ENCODE peak calls at places on chromosomes 7 and 10, in ten cellular contexts. One of them, this sample, is unnamed.

GRCh38 chr7:48108959-48109847 is 20.1 kb downstream of the UPP1 start:
- DNase-seq in Panc1: no peak
- DNase-seq in H7: no peak
- DNase-seq in gastrocnemius medialis: no peak
- DNase-seq in GM12865: no peak
- DNase-seq in neuronal stem cell: no peak
- DNase-seq in colonic mucosa: no peak
- DNase-seq in HL-60: no peak
- DNase-seq in HCT116: no peak
- DNase-seq in PC-3: no peak
- DNase-seq in this sample: no peak

GRCh38 chr7:889391-889790 is 13.0 kb downstream of the GET4 start:
- DNase-seq in Panc1: no peak
- DNase-seq in H7: no peak
- DNase-seq in gastrocnemius medialis: no peak
- DNase-seq in GM12865: no peak
- DNase-seq in neuronal stem cell: no peak
- DNase-seq in colonic mucosa: no peak
- DNase-seq in HL-60: no peak
- DNase-seq in HCT116: no peak
- DNase-seq in PC-3: no peak
- DNase-seq in this sample: no peak

GRCh38 chr7:105806592-105807266 is 69.7 kb downstream of the ATXN7L1 start:
- DNase-seq in Panc1: no peak
- DNase-seq in H7: no peak
- DNase-seq in gastrocnemius medialis: no peak
- DNase-seq in GM12865: peak
- DNase-seq in neuronal stem cell: no peak
- DNase-seq in colonic mucosa: peak
- DNase-seq in HL-60: peak
- DNase-seq in HCT116: no peak
- DNase-seq in PC-3: peak
- DNase-seq in this sample: peak

GRCh38 chr7:21028186-21028989 is 241.7 kb upstream of the SP8 start:
- DNase-seq in Panc1: no peak
- DNase-seq in H7: no peak
- DNase-seq in gastrocnemius medialis: no peak
- DNase-seq in GM12865: peak
- DNase-seq in neuronal stem cell: peak
- DNase-seq in colonic mucosa: peak
- DNase-seq in HL-60: no peak
- DNase-seq in HCT116: no peak
- DNase-seq in PC-3: peak
- DNase-seq in this sample: peak

GRCh38 chr7:71871446-71871845 is 540.7 kb downstream of the CALN1 start:
- DNase-seq in Panc1: no peak
- DNase-seq in H7: peak
- DNase-seq in gastrocnemius medialis: no peak
- DNase-seq in GM12865: no peak
- DNase-seq in neuronal stem cell: no peak
- DNase-seq in colonic mucosa: no peak
- DNase-seq in HL-60: no peak
- DNase-seq in HCT116: no peak
- DNase-seq in PC-3: no peak
- DNase-seq in this sample: no peak

GRCh38 chr10:114548662-114549061 is 109.4 kb downstream of the ABLIM1 start:
- DNase-seq in Panc1: no peak
- DNase-seq in H7: peak
- DNase-seq in gastrocnemius medialis: peak
- DNase-seq in GM12865: peak
- DNase-seq in neuronal stem cell: peak
- DNase-seq in colonic mucosa: peak
- DNase-seq in HL-60: no peak
- DNase-seq in HCT116: peak
- DNase-seq in PC-3: peak
- DNase-seq in this sample: peak

GRCh38 chr7:29424295-29424983 is 139.2 kb upstream of the PRR15 start:
- DNase-seq in Panc1: no peak
- DNase-seq in H7: no peak
- DNase-seq in gastrocnemius medialis: no peak
- DNase-seq in GM12865: peak
- DNase-seq in neuronal stem cell: no peak
- DNase-seq in colonic mucosa: no peak
- DNase-seq in HL-60: no peak
- DNase-seq in HCT116: no peak
- DNase-seq in PC-3: no peak
- DNase-seq in this sample: no peak

GRCh38 chr10:69647101-69647500 is 17.1 kb downstream of the FAM241B start:
- DNase-seq in Panc1: no peak
- DNase-seq in H7: no peak
- DNase-seq in gastrocnemius medialis: no peak
- DNase-seq in GM12865: no peak
- DNase-seq in neuronal stem cell: no peak
- DNase-seq in colonic mucosa: no peak
- DNase-seq in HL-60: no peak
- DNase-seq in HCT116: no peak
- DNase-seq in PC-3: no peak
- DNase-seq in this sample: no peak

GRCh38 chr10:126227762-126228134 is 160.5 kb downstream of the ADAM12 start:
- DNase-seq in Panc1: no peak
- DNase-seq in H7: no peak
- DNase-seq in gastrocnemius medialis: no peak
- DNase-seq in GM12865: no peak
- DNase-seq in neuronal stem cell: no peak
- DNase-seq in colonic mucosa: no peak
- DNase-seq in HL-60: no peak
- DNase-seq in HCT116: no peak
- DNase-seq in PC-3: peak
- DNase-seq in this sample: no peak

GRCh38 chr10:124657806-124658205 is 86.4 kb downstream of the FAM53B start:
- DNase-seq in Panc1: no peak
- DNase-seq in H7: no peak
- DNase-seq in gastrocnemius medialis: no peak
- DNase-seq in GM12865: peak
- DNase-seq in neuronal stem cell: no peak
- DNase-seq in colonic mucosa: no peak
- DNase-seq in HL-60: no peak
- DNase-seq in HCT116: no peak
- DNase-seq in PC-3: no peak
- DNase-seq in this sample: peak

GRCh38 chr7:96701258-96701657 is 8.4 kb downstream of the SEM1 start:
- DNase-seq in Panc1: no peak
- DNase-seq in H7: no peak
- DNase-seq in gastrocnemius medialis: no peak
- DNase-seq in GM12865: no peak
- DNase-seq in neuronal stem cell: no peak
- DNase-seq in colonic mucosa: no peak
- DNase-seq in HL-60: no peak
- DNase-seq in HCT116: no peak
- DNase-seq in PC-3: no peak
- DNase-seq in this sample: no peak

GRCh38 chr10:62514079-62514693 is 140.0 kb downstream of the ZNF365 start:
- DNase-seq in Panc1: no peak
- DNase-seq in H7: no peak
- DNase-seq in gastrocnemius medialis: no peak
- DNase-seq in GM12865: no peak
- DNase-seq in neuronal stem cell: no peak
- DNase-seq in colonic mucosa: no peak
- DNase-seq in HL-60: no peak
- DNase-seq in HCT116: no peak
- DNase-seq in PC-3: no peak
- DNase-seq in this sample: peak

GRCh38 chr7:63899691-63900393 is 98.8 kb upstream of the ZNF722 start:
- DNase-seq in Panc1: no peak
- DNase-seq in H7: no peak
- DNase-seq in gastrocnemius medialis: peak
- DNase-seq in GM12865: peak
- DNase-seq in neuronal stem cell: no peak
- DNase-seq in colonic mucosa: peak
- DNase-seq in HL-60: no peak
- DNase-seq in HCT116: no peak
- DNase-seq in PC-3: peak
- DNase-seq in this sample: peak

GRCh38 chr10:30431435-30431911 is 2.5 kb upstream of the MAP3K8 start:
- DNase-seq in Panc1: no peak
- DNase-seq in H7: peak
- DNase-seq in gastrocnemius medialis: no peak
- DNase-seq in GM12865: peak
- DNase-seq in neuronal stem cell: no peak
- DNase-seq in colonic mucosa: peak
- DNase-seq in HL-60: no peak
- DNase-seq in HCT116: no peak
- DNase-seq in PC-3: no peak
- DNase-seq in this sample: peak
- H3K4me3 ChIP-seq in Panc1: no peak
- H3K4me3 ChIP-seq in H7: no peak
- H3K4me3 ChIP-seq in gastrocnemius medialis: peak
- H3K4me3 ChIP-seq in GM12865: no peak
- H3K4me3 ChIP-seq in neuronal stem cell: no peak
- H3K4me3 ChIP-seq in colonic mucosa: peak
- H3K4me3 ChIP-seq in HL-60: no peak
- H3K4me3 ChIP-seq in HCT116: peak
- H3K4me3 ChIP-seq in PC-3: no peak
- H3K4me3 ChIP-seq in this sample: no peak

GRCh38 chr10:35607475-35608316 is 2.6 kb downstream of the GJD4 start:
- DNase-seq in Panc1: no peak
- DNase-seq in H7: peak
- DNase-seq in gastrocnemius medialis: no peak
- DNase-seq in GM12865: no peak
- DNase-seq in neuronal stem cell: no peak
- DNase-seq in colonic mucosa: no peak
- DNase-seq in HL-60: no peak
- DNase-seq in HCT116: no peak
- DNase-seq in PC-3: peak
- DNase-seq in this sample: no peak
- H3K4me3 ChIP-seq in Panc1: peak
- H3K4me3 ChIP-seq in H7: no peak
- H3K4me3 ChIP-seq in gastrocnemius medialis: peak
- H3K4me3 ChIP-seq in GM12865: no peak
- H3K4me3 ChIP-seq in neuronal stem cell: no peak
- H3K4me3 ChIP-seq in colonic mucosa: peak
- H3K4me3 ChIP-seq in HL-60: no peak
- H3K4me3 ChIP-seq in HCT116: no peak
- H3K4me3 ChIP-seq in PC-3: peak
- H3K4me3 ChIP-seq in this sample: no peak

DNA sequence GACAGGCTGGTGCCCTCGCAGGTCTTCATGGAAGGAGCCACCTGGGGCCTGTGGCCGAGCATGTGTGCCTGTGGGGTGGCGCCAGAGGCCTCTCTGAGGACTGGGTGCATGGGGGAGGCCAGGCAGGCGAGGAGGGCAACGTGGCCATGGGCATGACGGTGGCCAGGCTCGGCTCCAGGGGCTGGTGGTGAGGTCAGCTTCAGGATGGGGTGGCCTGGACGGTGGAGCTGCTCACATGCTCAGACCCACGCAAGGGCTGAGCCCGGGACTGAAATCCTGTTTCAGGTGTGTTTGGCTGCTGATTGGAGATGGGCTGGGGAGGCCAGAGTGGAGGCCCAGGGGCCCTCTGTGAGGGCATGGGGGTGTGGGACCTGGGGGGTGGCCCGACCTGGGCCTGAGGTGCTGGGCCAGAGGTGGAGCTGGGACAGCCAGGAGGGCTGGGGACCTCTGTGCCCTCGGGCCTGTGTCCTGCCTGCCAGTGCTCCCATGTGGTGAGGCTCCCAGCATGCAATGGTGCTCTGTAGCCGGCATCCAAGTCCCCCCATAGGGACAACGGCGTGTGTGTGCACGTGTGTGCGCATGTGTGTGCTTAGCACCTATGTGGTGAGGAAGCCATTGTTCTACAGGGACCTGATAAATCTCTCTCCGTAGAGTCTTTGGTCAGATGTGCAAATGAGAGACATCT is 71.1 kb downstream of the INPP5A start:
- DNase-seq in Panc1: no peak
- DNase-seq in H7: peak
- DNase-seq in gastrocnemius medialis: no peak
- DNase-seq in GM12865: no peak
- DNase-seq in neuronal stem cell: no peak
- DNase-seq in colonic mucosa: no peak
- DNase-seq in HL-60: no peak
- DNase-seq in HCT116: no peak
- DNase-seq in PC-3: no peak
- DNase-seq in this sample: no peak
- H3K4me3 ChIP-seq in Panc1: no peak
- H3K4me3 ChIP-seq in H7: no peak
- H3K4me3 ChIP-seq in gastrocnemius medialis: no peak
- H3K4me3 ChIP-seq in GM12865: no peak
- H3K4me3 ChIP-seq in neuronal stem cell: no peak
- H3K4me3 ChIP-seq in colonic mucosa: no peak
- H3K4me3 ChIP-seq in HL-60: no peak
- H3K4me3 ChIP-seq in HCT116: no peak
- H3K4me3 ChIP-seq in PC-3: no peak
- H3K4me3 ChIP-seq in this sample: no peak

DNA sequence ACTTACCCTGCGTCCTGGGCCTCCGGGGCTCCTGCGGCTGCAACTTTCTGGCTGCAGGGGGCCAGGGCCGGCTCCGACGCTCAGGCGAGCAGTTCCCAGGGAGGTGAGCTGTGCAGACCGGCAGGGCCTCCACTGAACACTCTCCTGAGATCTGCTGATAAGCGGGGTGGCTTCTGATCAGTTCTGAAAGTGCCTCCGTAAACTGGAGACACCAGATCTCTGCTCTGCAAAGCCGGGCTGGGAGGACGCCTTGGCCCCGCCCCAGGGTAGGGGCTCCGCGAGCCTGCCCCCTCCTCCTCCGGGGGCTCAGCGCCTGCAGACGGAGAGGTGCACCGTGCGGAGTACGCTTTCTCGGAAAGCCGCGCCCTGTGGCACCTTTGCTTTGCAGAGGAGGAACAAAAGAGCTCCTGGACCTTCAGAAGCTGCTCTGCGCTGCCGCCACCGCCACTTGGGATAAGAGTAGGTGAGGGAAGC is 141.3 kb upstream of the VKORC1L1 start:
- DNase-seq in Panc1: no peak
- DNase-seq in H7: peak
- DNase-seq in gastrocnemius medialis: no peak
- DNase-seq in GM12865: no peak
- DNase-seq in neuronal stem cell: peak
- DNase-seq in colonic mucosa: no peak
- DNase-seq in HL-60: no peak
- DNase-seq in HCT116: no peak
- DNase-seq in PC-3: no peak
- DNase-seq in this sample: no peak
- H3K4me3 ChIP-seq in Panc1: no peak
- H3K4me3 ChIP-seq in H7: peak
- H3K4me3 ChIP-seq in gastrocnemius medialis: no peak
- H3K4me3 ChIP-seq in GM12865: no peak
- H3K4me3 ChIP-seq in neuronal stem cell: no peak
- H3K4me3 ChIP-seq in colonic mucosa: peak
- H3K4me3 ChIP-seq in HL-60: no peak
- H3K4me3 ChIP-seq in HCT116: no peak
- H3K4me3 ChIP-seq in PC-3: no peak
- H3K4me3 ChIP-seq in this sample: no peak